ENCODE peak calls at places on chromosomes 11 and 22, in nine cellular contexts. O, S, D, V, C, P, E, L and Y are unnamed samples.

GRCh38 chr11:44993971-44994705 is 43.5 kb upstream of the TP53I11 start:
- DNase-seq in O (no peak), S (no peak), D (no peak), V (no peak), C (no peak), P (peak; percentile 89), E (no peak), L (no peak), Y (no peak)

GRCh38 chr11:130798280-130798679 is 118.0 kb downstream of the SNX19 start:
- DNase-seq in O (no peak), S (no peak), D (peak; percentile 91), V (peak; percentile 91), C (no peak), P (no peak), E (peak; percentile 94), L (peak; percentile 79), Y (no peak)

GRCh38 chr11:29162490-29162889 is 854.3 kb downstream of the KCNA4 start:
- DNase-seq in O (no peak), S (no peak), D (no peak), V (no peak), C (no peak), P (no peak), E (no peak), L (no peak), Y (no peak)

GRCh38 chr11:17776213-17776875 is 41.8 kb downstream of the KCNC1 start:
- DNase-seq in O (no peak), S (no peak), D (no peak), V (no peak), C (no peak), P (peak; percentile 24), E (no peak), L (no peak), Y (no peak)

GRCh38 chr22:28998681-28999080 is 63.0 kb downstream of the C22orf31 start:
- DNase-seq in O (peak; percentile 47), S (no peak), D (no peak), V (no peak), C (no peak), P (no peak), E (no peak), L (no peak), Y (no peak)

GRCh38 chr11:61069427-61069826 is 32.9 kb upstream of the CD5 start:
- DNase-seq in O (no peak), S (no peak), D (no peak), V (no peak), C (no peak), P (no peak), E (no peak), L (no peak), Y (no peak)

GRCh38 chr11:10538924-10539323 is 2.1 kb downstream of the RNF141 start:
- DNase-seq in O (no peak), S (no peak), D (no peak), V (no peak), C (no peak), P (no peak), E (no peak), L (no peak), Y (no peak)

GRCh38 chr11:47656284-47656915 is 14.0 kb upstream of the MTCH2 start:
- DNase-seq in O (no peak), S (no peak), D (no peak), V (no peak), C (no peak), P (no peak), E (no peak), L (no peak), Y (no peak)

GRCh38 chr22:39115570-39115969 is 18.5 kb downstream of the APOBEC3H start:
- DNase-seq in O (no peak), S (no peak), D (no peak), V (no peak), C (no peak), P (no peak), E (no peak), L (no peak), Y (no peak)

GRCh38 chr11:67304511-67305113 is 1.3 kb downstream of the SSH3 start:
- DNase-seq in O (peak; percentile 10), S (no peak), D (no peak), V (no peak), C (peak; percentile 5), P (no peak), E (no peak), L (no peak), Y (peak; percentile 46)

DNA sequence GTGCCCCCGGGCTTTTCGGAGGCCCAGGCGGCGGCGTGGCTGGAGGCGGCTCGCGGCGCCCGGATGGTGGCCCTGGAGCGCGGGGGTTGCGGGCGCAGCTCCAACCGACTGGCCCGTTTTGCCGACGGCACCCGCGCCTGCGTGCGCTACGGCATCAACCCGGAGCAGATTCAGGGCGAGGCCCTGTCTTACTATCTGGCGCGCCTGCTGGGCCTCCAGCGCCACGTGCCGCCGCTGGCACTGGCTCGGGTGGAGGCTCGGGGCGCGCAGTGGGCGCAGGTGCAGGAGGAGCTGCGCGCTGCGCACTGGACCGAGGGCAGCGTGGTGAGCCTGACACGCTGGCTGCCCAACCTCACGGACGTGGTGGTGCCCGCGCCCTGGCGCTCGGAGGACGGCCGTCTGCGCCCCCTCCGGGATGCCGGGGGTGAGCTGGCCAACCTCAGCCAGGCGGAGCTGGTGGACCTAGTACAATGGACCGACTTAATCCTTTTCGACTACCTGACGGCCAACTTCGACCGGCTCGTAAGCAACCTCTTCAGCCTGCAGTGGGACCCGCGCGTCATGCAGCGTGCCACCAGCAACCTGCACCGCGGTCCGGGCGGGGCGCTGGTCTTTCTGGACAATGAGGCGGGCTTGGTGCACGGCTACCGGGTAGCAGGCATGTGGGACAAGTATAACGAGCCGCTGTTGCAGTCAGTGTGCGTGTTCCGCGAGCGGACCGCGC is 932 bp downstream of the FJX1 start:
- DNase-seq in O (peak; percentile 36), S (peak; percentile 37), D (peak; percentile 64), V (no peak), C (peak; percentile 63), P (peak; percentile 52), E (no peak), L (no peak), Y (peak; percentile 80)
- H3K4me3 ChIP-seq in O (peak overlapping the region; percentile 79), S (peak overlapping the region; percentile 90), D (peak overlapping the region; percentile 71), V (peak overlapping the region; percentile 58), C (peak overlapping the region; percentile 46), P (peak overlapping the region; percentile 10), E (peak overlapping the region; percentile 63), L (peak overlapping the region; percentile 87), Y (peak overlapping the region; percentile 60)

GRCh38 chr11:126443120-126443519 is 87.6 kb downstream of the ST3GAL4 start:
- DNase-seq in O (no peak), S (no peak), D (no peak), V (no peak), C (no peak), P (no peak), E (no peak), L (no peak), Y (no peak)

GRCh38 chr11:126440276-126440675 is 84.8 kb downstream of the ST3GAL4 start:
- DNase-seq in O (no peak), S (no peak), D (no peak), V (no peak), C (no peak), P (no peak), E (no peak), L (no peak), Y (no peak)

GRCh38 chr11:126438691-126439090 is 83.2 kb downstream of the ST3GAL4 start:
- DNase-seq in O (peak; percentile 35), S (no peak), D (no peak), V (no peak), C (no peak), P (no peak), E (no peak), L (no peak), Y (no peak)

GRCh38 chr11:126442523-126442922 is 87.0 kb downstream of the ST3GAL4 start:
- DNase-seq in O (no peak), S (no peak), D (no peak), V (no peak), C (no peak), P (no peak), E (no peak), L (no peak), Y (no peak)

DNA sequence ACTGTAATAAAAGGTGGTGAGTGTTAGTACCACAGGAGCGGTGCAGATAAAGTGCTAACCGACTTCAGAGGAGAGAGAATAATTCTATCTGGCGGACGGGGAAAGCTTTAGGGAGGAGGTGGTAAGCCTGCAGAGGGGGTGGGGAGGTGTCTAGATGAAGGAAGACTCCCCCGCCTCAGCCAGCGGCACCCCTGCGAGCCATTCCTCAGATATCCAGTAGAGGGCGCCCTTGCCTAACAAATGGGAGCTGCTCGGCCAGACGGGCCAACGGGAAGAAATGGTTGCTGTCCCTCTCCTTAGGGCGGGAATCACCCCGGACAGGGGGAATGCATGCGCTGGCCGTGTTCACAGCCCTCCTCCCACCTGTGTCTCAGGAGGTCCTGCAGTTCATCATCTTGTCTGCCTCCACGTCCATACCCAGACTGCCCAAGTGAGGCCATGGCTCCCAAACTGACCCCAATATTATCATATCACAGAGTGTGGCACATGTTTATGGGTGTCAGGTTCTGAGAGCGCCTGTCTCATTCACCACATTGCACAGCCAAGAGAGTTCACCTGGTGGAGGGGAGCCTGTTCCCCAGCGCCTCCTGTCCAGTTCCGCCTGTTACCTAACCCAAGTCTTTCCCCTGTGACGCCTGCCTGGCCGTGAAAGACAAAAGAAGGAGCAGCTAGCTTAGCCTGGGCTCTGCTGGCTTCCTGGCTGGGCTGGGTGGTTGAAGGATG is 85.5 kb downstream of the ST3GAL4 start:
- DNase-seq in O (peak; percentile 76), S (peak; percentile 79), D (peak; percentile 68), V (no peak), C (peak; percentile 89), P (peak; percentile 81), E (no peak), L (peak; percentile 32), Y (peak; percentile 97)
- H3K4me3 ChIP-seq in O (no peak overlapping the region), S (no peak overlapping the region), D (no peak overlapping the region), V (no peak overlapping the region), C (no peak overlapping the region), P (no peak overlapping the region), E (no peak overlapping the region), L (no peak overlapping the region), Y (no peak overlapping the region)

GRCh38 chr22:40594346-40594745 is 42.2 kb downstream of the MRTFA start:
- DNase-seq in O (no peak), S (no peak), D (no peak), V (no peak), C (no peak), P (no peak), E (no peak), L (no peak), Y (no peak)
- H3K4me3 ChIP-seq in O (no peak overlapping the region), S (no peak overlapping the region), D (no peak overlapping the region), V (no peak overlapping the region), C (no peak overlapping the region), P (no peak overlapping the region), E (no peak overlapping the region), L (no peak overlapping the region), Y (no peak overlapping the region)

GRCh38 chr11:72719144-72719543 is 33.1 kb downstream of the ARAP1 start:
- DNase-seq in O (peak; percentile 61), S (no peak), D (no peak), V (no peak), C (no peak), P (peak; percentile 61), E (no peak), L (no peak), Y (no peak)

GRCh38 chr11:72719551-72719950 is 32.7 kb downstream of the ARAP1 start:
- DNase-seq in O (no peak), S (no peak), D (no peak), V (no peak), C (no peak), P (no peak), E (no peak), L (no peak), Y (no peak)

GRCh38 chr11:72720806-72721205 is 31.4 kb downstream of the ARAP1 start:
- DNase-seq in O (peak; percentile 24), S (no peak), D (no peak), V (no peak), C (no peak), P (peak; percentile 40), E (no peak), L (no peak), Y (no peak)

GRCh38 chr11:72721276-72721675 is 30.9 kb downstream of the ARAP1 start:
- DNase-seq in O (no peak), S (no peak), D (no peak), V (no peak), C (no peak), P (no peak), E (no peak), L (no peak), Y (no peak)

GRCh38 chr11:72720047-72720446 is 32.2 kb downstream of the ARAP1 start:
- DNase-seq in O (peak; percentile 30), S (no peak), D (no peak), V (no peak), C (no peak), P (no peak), E (no peak), L (no peak), Y (no peak)
- H3K4me3 ChIP-seq in O (peak overlapping the region; percentile 53), S (no peak overlapping the region), D (no peak overlapping the region), V (peak overlapping the region; percentile 50), C (no peak overlapping the region), P (no peak overlapping the region), E (no peak overlapping the region), L (peak overlapping the region; percentile 71), Y (no peak overlapping the region)